ENCODE peak calls at places on chromosomes 4 and X, in six cellular contexts. Z is Right ventricle myocardium superior; A is left ventricle myocardium superior; H is WTC11; V is DMS153; R is stimulated activated naive B cell treated with anti-CD40 and anti-IgM and Interleukin-4, amounts not matched to agents 10 μg/mL and 1 μg/mL and 100 μg/mL, for 72 hours. B is an unnamed sample.

GRCh38 chr4:161642708-161643107 is 521.1 kb downstream of the FSTL5 start:
- DNase-seq in Z (no peak), A (no peak), H (no peak), V (no peak), R (no peak), B (no peak)

GRCh38 chr4:10281996-10282395 is 165.4 kb upstream of the WDR1 start:
- DNase-seq in Z (no peak), A (no peak), H (no peak), V (no peak), R (no peak), B (no peak)

GRCh38 chrX:147376601-147377387 is 534.9 kb upstream of the FMR1 start:
- DNase-seq in Z (no peak), A (no peak), H (no peak), V (peak; percentile 68), R (no peak), B (peak; percentile 65)

GRCh38 chrX:139563251-139563650 is 32.7 kb downstream of the F9 start:
- DNase-seq in Z (no peak), A (no peak), H (no peak), V (no peak), R (no peak), B (no peak)

GRCh38 chr4:29536745-29537144 is 1183.4 kb upstream of the PCDH7 start:
- DNase-seq in Z (no peak), A (no peak), H (no peak), V (no peak), R (no peak), B (no peak)

GRCh38 chr4:152524429-152524828 is 11.5 kb downstream of the FBXW7 start:
- DNase-seq in Z (no peak), A (no peak), H (no peak), V (no peak), R (no peak), B (no peak)

GRCh38 chr4:105894570-105895323 is 524 bp upstream of the NPNT start:
- DNase-seq in Z (peak; percentile 38), A (no peak), H (peak; percentile 43), V (no peak), R (no peak), B (no peak)

GRCh38 chrX:15204130-15204751 is 65.6 kb downstream of the ASB9 start:
- DNase-seq in Z (no peak), A (no peak), H (no peak), V (no peak), R (no peak), B (no peak)

GRCh38 chr4:17516980-17517379 is 2.0 kb downstream of the CLRN2 start:
- DNase-seq in Z (no peak), A (no peak), H (no peak), V (no peak), R (no peak), B (no peak)

GRCh38 chr4:10173754-10174749 is 57.5 kb upstream of the WDR1 start:
- DNase-seq in Z (peak; percentile 83), A (peak; percentile 84), H (no peak), V (no peak), R (no peak), B (no peak)

GRCh38 chr4:186946682-186947294 is 223.1 kb upstream of the FAT1 start:
- DNase-seq in Z (no peak), A (peak; percentile 28), H (peak; percentile 51), V (no peak), R (no peak), B (peak; percentile 86)

GRCh38 chrX:13014111-13015094 is 30.0 kb downstream of the FAM9C start:
- DNase-seq in Z (no peak), A (no peak), H (no peak), V (no peak), R (no peak), B (peak; percentile 61)

GRCh38 chr4:130851932-130852331 is 1756.0 kb downstream of the C4orf33 start:
- DNase-seq in Z (no peak), A (no peak), H (no peak), V (no peak), R (no peak), B (no peak)

GRCh38 chrX:132467029-132467428 is 21.8 kb downstream of the MBNL3 start:
- DNase-seq in Z (no peak), A (no peak), H (no peak), V (no peak), R (no peak), B (no peak)

GRCh38 chrX:49082472-49082871 is 2.8 kb upstream of the WDR45 start:
- DNase-seq in Z (no peak), A (no peak), H (no peak), V (no peak), R (no peak), B (no peak)